ENCODE peak calls at places on chromosomes 2 and 18, in five cellular contexts. D is HepG2, X is GM12878, W is K562, U is H1. G is an unnamed sample.

GRCh38 chr18:79588636-79589481 is 90.7 kb upstream of the CTDP1 start:
- DNase-seq in D (peak), X (no peak), W (no peak), U (peak), G (no peak)

GRCh38 chr2:100819365-100820345 is at the start of gene NPAS2:
- DNase-seq in D (peak), X (no peak), W (peak), U (peak), G (peak)

GRCh38 chr2:216548901-216549321 is 50.3 kb downstream of the RPL37A start:
- DNase-seq in D (no peak), X (no peak), W (no peak), U (no peak), G (no peak)

GRCh38 chr2:169452080-169452479 is 27.2 kb upstream of the BBS5 start:
- DNase-seq in D (peak), X (no peak), W (peak), U (no peak), G (peak)

GRCh38 chr2:62661263-62661635 is 44.3 kb upstream of the EHBP1 start:
- DNase-seq in D (no peak), X (no peak), W (no peak), U (no peak), G (no peak)

GRCh38 chr18:57585421-57585820 is 1.1 kb downstream of the FECH start:
- DNase-seq in D (no peak), X (no peak), W (no peak), U (no peak), G (peak)

GRCh38 chr2:33655626-33656025 is 56.5 kb upstream of the FAM98A start:
- DNase-seq in D (no peak), X (no peak), W (no peak), U (no peak), G (no peak)

GRCh38 chr18:47036298-47036874 is 965 bp upstream of the ELOA2 start:
- DNase-seq in D (peak), X (no peak), W (peak), U (no peak), G (peak)

GRCh38 chr18:57802166-57802868 is 798 bp downstream of the ATP8B1 start:
- DNase-seq in D (no peak), X (no peak), W (no peak), U (peak), G (peak)

GRCh38 chr2:128756372-128756730 is 437.7 kb upstream of the HS6ST1 start:
- DNase-seq in D (no peak), X (no peak), W (no peak), U (no peak), G (no peak)

GRCh38 chr2:2547911-2548310 is 216.8 kb upstream of the MYT1L start:
- DNase-seq in D (no peak), X (no peak), W (no peak), U (no peak), G (no peak)

GRCh38 chr18:49853011-49853410 is 39.7 kb upstream of the ACAA2 start:
- DNase-seq in D (no peak), X (no peak), W (no peak), U (peak), G (no peak)

GRCh38 chr2:117858892-117859531 is 44.5 kb downstream of the DDX18 start:
- DNase-seq in D (no peak), X (no peak), W (no peak), U (peak), G (no peak)

GRCh38 chr2:20104900-20105545 is 53.6 kb upstream of the LAPTM4A start:
- DNase-seq in D (no peak), X (no peak), W (no peak), U (no peak), G (no peak)
- H3K4me3 ChIP-seq in D (no peak), X (no peak), W (no peak), U (no peak), G (no peak)

GRCh38 chr2:138090330-138090729 is 126.1 kb downstream of the HNMT start:
- DNase-seq in D (peak), X (no peak), W (peak), U (no peak), G (peak)

GRCh38 chr2:138093455-138093854 is 129.2 kb downstream of the HNMT start:
- DNase-seq in D (no peak), X (no peak), W (no peak), U (no peak), G (no peak)

GRCh38 chr2:138095336-138095735 is 131.1 kb downstream of the HNMT start:
- DNase-seq in D (no peak), X (no peak), W (no peak), U (no peak), G (no peak)

GRCh38 chr2:138094031-138094430 is 129.8 kb downstream of the HNMT start:
- DNase-seq in D (no peak), X (no peak), W (no peak), U (no peak), G (no peak)
- TF ChIP-seq SIN3A in D (no peak), X (no peak), W (no peak), U (no peak), G (no peak)

DNA sequence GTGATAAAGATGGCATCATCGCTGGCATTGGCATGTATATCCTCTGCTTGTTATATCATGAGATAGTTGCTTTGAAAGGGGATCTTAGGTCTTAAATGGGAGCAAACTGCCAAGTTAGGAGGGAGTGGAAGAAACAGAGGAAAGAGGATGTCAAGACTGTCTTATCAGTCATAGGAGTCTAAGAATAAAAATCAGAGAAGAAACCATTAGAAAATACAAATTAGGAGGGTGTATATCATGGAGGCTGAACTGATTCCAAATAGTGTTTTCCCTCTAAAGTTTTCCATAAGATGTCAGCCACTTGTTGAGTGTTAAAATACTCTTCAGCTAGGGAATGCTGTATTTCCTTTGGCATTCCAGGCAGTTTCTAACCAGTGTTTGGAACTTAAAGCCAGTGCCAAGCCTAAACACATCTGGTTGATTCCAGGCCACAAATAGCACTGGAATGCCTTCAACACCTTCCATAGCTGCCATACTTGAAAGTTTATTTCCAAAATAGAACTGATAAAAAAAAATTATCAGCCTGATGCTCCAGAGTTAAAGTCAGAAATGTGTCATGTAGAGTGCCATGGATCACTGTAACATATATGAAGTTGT is 129.4 kb downstream of the ZEB2 start:
- DNase-seq in D (no peak), X (no peak), W (no peak), U (no peak), G (no peak)
- TF ChIP-seq GABPA in D (no peak), X (no peak), W (no peak), U (no peak), G (no peak)

DNA sequence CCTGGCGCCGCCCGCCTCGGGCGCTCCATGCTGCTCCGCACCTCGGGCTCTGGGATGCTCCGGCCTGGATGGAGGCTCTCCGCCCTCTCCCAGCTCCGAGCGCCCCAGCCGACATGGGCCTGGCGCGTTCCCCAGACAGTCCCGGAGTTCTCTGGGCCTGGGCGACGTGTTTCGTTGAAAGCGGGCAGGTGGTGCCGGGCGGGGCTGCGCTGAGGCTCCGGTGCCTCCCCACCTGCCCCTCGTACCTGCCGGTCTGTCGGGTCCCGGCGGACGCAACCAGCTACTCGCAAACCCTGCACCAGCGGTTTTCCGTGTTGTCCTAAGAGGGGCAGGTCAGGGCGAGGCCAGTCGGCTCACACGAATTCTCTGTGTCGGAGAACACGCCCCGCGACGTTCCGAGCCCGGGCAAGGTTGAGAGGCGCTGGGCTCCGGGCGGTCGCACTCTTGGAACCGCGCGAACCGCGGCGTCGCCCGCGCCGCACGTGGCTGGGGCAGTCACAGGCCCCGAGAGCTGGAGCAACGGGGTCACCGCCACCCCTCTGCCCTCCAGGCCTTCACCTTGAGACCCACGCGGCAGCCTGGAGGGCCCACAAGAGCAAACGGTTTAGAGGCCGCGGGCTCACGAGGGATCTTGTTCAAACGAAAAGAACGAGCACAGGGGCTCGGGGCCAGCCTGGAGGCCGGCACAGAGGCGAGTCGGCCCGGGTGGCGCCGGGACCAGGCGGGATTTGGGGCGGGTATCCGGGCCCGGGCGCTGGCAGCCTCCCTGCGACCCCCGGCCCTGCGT is 4.2 kb upstream of the SIX2 start:
- DNase-seq in D (no peak), X (no peak), W (no peak), U (peak), G (peak)
- H3K4me3 ChIP-seq in D (no peak), X (no peak), W (no peak), U (peak), G (peak)

GRCh38 chr2:18611604-18612003 is 22.2 kb upstream of the NT5C1B start:
- DNase-seq in D (no peak), X (no peak), W (no peak), U (no peak), G (no peak)

GRCh38 chr2:18612133-18612532 is 22.8 kb upstream of the NT5C1B start:
- DNase-seq in D (no peak), X (no peak), W (no peak), U (no peak), G (no peak)

GRCh38 chr2:18610103-18610502 is 20.7 kb upstream of the NT5C1B start:
- DNase-seq in D (no peak), X (no peak), W (no peak), U (no peak), G (no peak)

GRCh38 chr2:18614042-18614441 is 24.7 kb upstream of the NT5C1B start:
- DNase-seq in D (no peak), X (no peak), W (no peak), U (no peak), G (no peak)

GRCh38 chr2:18611184-18611583 is 21.8 kb upstream of the NT5C1B start:
- DNase-seq in D (no peak), X (no peak), W (no peak), U (no peak), G (no peak)
- TF ChIP-seq SIN3A in D (no peak), X (no peak), W (no peak), U (no peak), G (no peak)

GRCh38 chr2:84723831-84724230 is 157.1 kb downstream of the TRABD2A start:
- DNase-seq in D (no peak), X (no peak), W (no peak), U (no peak), G (no peak)

GRCh38 chr2:84731185-84731584 is 149.7 kb downstream of the TRABD2A start:
- DNase-seq in D (no peak), X (no peak), W (no peak), U (no peak), G (no peak)

GRCh38 chr2:84729224-84729623 is 151.7 kb downstream of the TRABD2A start:
- DNase-seq in D (no peak), X (no peak), W (no peak), U (no peak), G (no peak)

GRCh38 chr2:84725717-84726116 is 155.2 kb downstream of the TRABD2A start:
- DNase-seq in D (no peak), X (no peak), W (no peak), U (no peak), G (no peak)

GRCh38 chr2:84727315-84727714 is 153.6 kb downstream of the TRABD2A start:
- DNase-seq in D (no peak), X (no peak), W (no peak), U (no peak), G (no peak)
- TF ChIP-seq GABPA in D (no peak), X (no peak), W (no peak), U (no peak), G (no peak)

GRCh38 chr2:60570281-60570680 is 16.8 kb upstream of the BCL11A start:
- DNase-seq in D (no peak), X (no peak), W (no peak), U (no peak), G (no peak)
- H3K4me3 ChIP-seq in D (no peak), X (no peak), W (no peak), U (peak), G (no peak)